ENCODE peak calls at places on chromosomes 7 and 10, in nine cellular contexts. R is epithelial cell of proximal tubule; P is A172; L is H54; S is omental fat pad; T is hippocampal formation; V is anterior cingulate cortex; I is activated T-cell treated with anti-CD3 and anti-CD28 coated beads, Interleukin-2, amount 50 U/mL, for 72 hours; H is NCI-H526 treated with DMSO at 0.1 percent for 48 hours. J is an unnamed sample.

GRCh38 chr7:141328290-141328689 is 222.9 kb upstream of the AGK start:
- DNase-seq in S (no peak), R (no peak), P (no peak), I (no peak), T (no peak), H (no peak), L (no peak), V (no peak), J (no peak)

GRCh38 chr10:80454526-80455460 is 683 bp downstream of the TSPAN14 start:
- DNase-seq in S (no peak), I (peak), H (no peak), R (no peak), V (no peak), T (no peak), P (peak), L (peak), J (no peak)

GRCh38 chr7:33722383-33723096 is 182.8 kb upstream of the BMPER start:
- DNase-seq in T (peak), H (no peak), V (peak), R (no peak), S (no peak), I (no peak), L (peak), P (peak), J (peak)

GRCh38 chr10:132011027-132011426 is 29.3 kb upstream of the BNIP3 start:
- DNase-seq in P (no peak), I (no peak), H (no peak), V (no peak), S (no peak), T (no peak), L (no peak), R (no peak), J (no peak)

GRCh38 chr10:22750131-22750530 is 35.8 kb upstream of the PIP4K2A start:
- DNase-seq in V (no peak), S (no peak), L (no peak), P (no peak), H (no peak), R (no peak), I (no peak), T (no peak), J (no peak)

GRCh38 chr7:92988051-92988450 is 129.7 kb downstream of the SAMD9 start:
- DNase-seq in I (no peak), P (peak), T (no peak), S (no peak), R (peak), H (peak), V (no peak), L (no peak), J (peak)

GRCh38 chr10:58998924-58999713 is 177.3 kb upstream of the PHYHIPL start:
- DNase-seq in H (no peak), P (no peak), T (peak), L (no peak), R (no peak), S (no peak), V (peak), I (no peak), J (no peak)

GRCh38 chr7:88259656-88260380 is 40.0 kb upstream of the SRI start:
- DNase-seq in L (no peak), P (no peak), R (no peak), I (no peak), H (no peak), S (no peak), T (no peak), V (no peak), J (no peak)

GRCh38 chr10:19505320-19506092 is 310.7 kb upstream of the PLXDC2 start:
- DNase-seq in S (no peak), R (no peak), H (no peak), L (no peak), V (no peak), P (no peak), T (no peak), I (no peak), J (no peak)

GRCh38 chr10:78313636-78314035 is 280.0 kb downstream of the RPS24 start:
- DNase-seq in L (no peak), I (no peak), R (no peak), S (no peak), P (no peak), V (no peak), T (no peak), H (no peak), J (no peak)

GRCh38 chr10:12868229-12868628 is 133.3 kb downstream of the CCDC3 start:
- DNase-seq in S (no peak), R (no peak), H (no peak), L (no peak), P (peak), V (no peak), T (no peak), I (no peak), J (no peak)

GRCh38 chr10:103265712-103266329 is 11.1 kb upstream of the INA start:
- DNase-seq in R (no peak), S (no peak), V (peak), P (peak), I (peak), L (no peak), T (no peak), H (no peak), J (no peak)

GRCh38 chr7:1672851-1673486 is 2.9 kb downstream of the ELFN1 start:
- DNase-seq in V (no peak), P (no peak), L (no peak), S (peak), H (no peak), T (no peak), I (no peak), R (no peak), J (no peak)

GRCh38 chr10:1119027-1119426 is 62.8 kb downstream of the WDR37 start:
- DNase-seq in I (no peak), R (no peak), P (no peak), H (no peak), V (no peak), L (no peak), S (no peak), T (no peak), J (no peak)

GRCh38 chr7:126656165-126656564 is 596.6 kb downstream of the GRM8 start:
- DNase-seq in P (no peak), L (no peak), I (no peak), H (no peak), R (no peak), V (no peak), S (no peak), T (no peak), J (no peak)

GRCh38 chr10:58712982-58713381 is 200.3 kb downstream of the BICC1 start:
- DNase-seq in R (no peak), V (no peak), L (no peak), H (no peak), P (no peak), I (no peak), S (no peak), T (no peak), J (no peak)

GRCh38 chr7:105677395-105677701 is 96.1 kb upstream of the EFCAB10 start:
- DNase-seq in S (no peak), V (no peak), R (no peak), I (no peak), T (no peak), P (no peak), L (no peak), H (no peak), J (no peak)

GRCh38 chr7:143321734-143322133 is 5.8 kb downstream of the CLCN1 start:
- DNase-seq in R (no peak), L (no peak), I (no peak), V (no peak), T (peak), P (no peak), S (no peak), H (no peak), J (no peak)

GRCh38 chr7:146175716-146176115 is 59.1 kb downstream of the CNTNAP2 start:
- DNase-seq in I (no peak), L (no peak), T (no peak), R (no peak), S (no peak), V (no peak), P (peak), H (no peak), J (no peak)

GRCh38 chr7:101075646-101076045 is 9.6 kb upstream of the TRIM56 start:
- DNase-seq in S (no peak), I (no peak), L (no peak), R (no peak), P (no peak), H (no peak), T (no peak), V (no peak), J (no peak)

GRCh38 chr7:10706875-10707493 is 266.7 kb upstream of the PHF14 start:
- DNase-seq in T (no peak), L (no peak), V (no peak), R (no peak), S (no peak), I (no peak), P (no peak), H (no peak), J (no peak)

GRCh38 chr7:128459394-128459878 is 3.8 kb downstream of the HILPDA start:
- DNase-seq in S (no peak), H (peak), V (peak), T (peak), R (no peak), P (peak), L (peak), I (peak), J (peak)

GRCh38 chr10:129962558-129963075 is 1.5 kb downstream of the EBF3 start:
- DNase-seq in P (no peak), T (no peak), H (no peak), L (no peak), V (no peak), I (no peak), R (no peak), S (no peak), J (no peak)

GRCh38 chr10:93995598-93996271 is 2.0 kb downstream of the PLCE1 start:
- DNase-seq in H (no peak), V (no peak), L (peak), T (no peak), I (no peak), P (peak), R (peak), S (no peak), J (peak)

GRCh38 chr7:4725014-4725951 is 43.2 kb downstream of the FOXK1 start:
- DNase-seq in R (peak), I (peak), T (peak), H (no peak), P (peak), V (peak), S (no peak), L (peak), J (peak)

GRCh38 chr7:129146237-129146979 is 1.9 kb downstream of the TSPAN33 start:
- DNase-seq in V (no peak), I (no peak), R (no peak), T (no peak), H (no peak), L (no peak), S (no peak), P (no peak), J (no peak)